ENCODE peak calls at places on chromosomes 13 and 19, in five cellular contexts. Z, V, B, D and S are unnamed samples.

GRCh38 chr19:13492128-13492527 is 14.2 kb downstream of the CACNA1A start:
- DNase-seq in Z (peak; percentile 89), V (peak; percentile 93), B (no peak), D (no peak), S (peak; percentile 91)

GRCh38 chr19:8567522-8568172 is 9.6 kb downstream of the MYO1F start:
- DNase-seq in Z (no peak), V (no peak), B (no peak), D (no peak), S (peak; percentile 29)

GRCh38 chr19:48719263-48720171 is at the start of gene MAMSTR:
- DNase-seq in Z (no peak), V (no peak), B (no peak), D (peak; percentile 59), S (peak; percentile 76)

GRCh38 chr19:18910801-18911436 is 8.3 kb downstream of the COPE start:
- DNase-seq in Z (no peak), V (no peak), B (no peak), D (no peak), S (no peak)

GRCh38 chr19:19342086-19343015 is 21.7 kb downstream of the MAU2 start:
- DNase-seq in Z (peak; percentile 56), V (peak; percentile 46), B (no peak), D (peak; percentile 75), S (peak; percentile 98)

GRCh38 chr19:1266116-1266817 is 2.9 kb upstream of the CIRBP start:
- DNase-seq in Z (peak; percentile 95), V (peak; percentile 78), B (no peak), D (peak; percentile 81), S (peak; percentile 99)

GRCh38 chr13:102870677-102871415 is 25.0 kb downstream of the ERCC5 start:
- DNase-seq in Z (peak; percentile 77), V (peak; percentile 65), B (no peak), D (no peak), S (peak; percentile 19)

GRCh38 chr19:46924874-46925547 is 64.2 kb downstream of the ARHGAP35 start:
- DNase-seq in Z (peak; percentile 79), V (no peak), B (no peak), D (peak; percentile 19), S (peak; percentile 46)

GRCh38 chr19:3720533-3720917 is 12.3 kb downstream of the TJP3 start:
- DNase-seq in Z (no peak), V (no peak), B (no peak), D (no peak), S (peak; percentile 65)

GRCh38 chr19:41083516-41083915 is 4.7 kb upstream of the CYP2A13 start:
- DNase-seq in Z (no peak), V (no peak), B (no peak), D (no peak), S (no peak)

GRCh38 chr13:113616281-113616906 is 31.8 kb downstream of the TFDP1 start:
- DNase-seq in Z (no peak), V (peak; percentile 43), B (no peak), D (no peak), S (peak; percentile 42)

DNA sequence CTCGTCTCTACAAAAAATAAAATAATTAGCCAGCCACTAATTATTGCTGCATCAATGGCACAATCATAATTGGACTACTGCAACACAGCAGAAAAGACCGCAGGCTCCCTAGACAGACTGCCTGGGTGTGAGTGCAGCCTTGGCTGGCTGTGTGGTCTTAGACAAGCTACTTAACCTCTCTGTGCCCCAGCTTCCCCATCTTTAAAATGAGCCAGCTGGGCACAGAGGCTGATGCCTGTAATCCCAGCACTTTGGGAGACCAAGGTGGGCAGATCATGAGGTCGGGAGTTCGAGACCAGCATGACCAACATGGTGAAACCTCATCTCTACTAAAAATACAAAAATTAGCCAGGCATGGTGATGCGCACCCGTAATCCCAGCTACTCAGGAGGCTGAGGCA is 19.0 kb downstream of the TEX101 start:
- DNase-seq in Z (no peak), V (no peak), B (no peak), D (no peak), S (no peak)
- H3K4me1 ChIP-seq in Z (peaks cover 5% of the 10 kb centered on the region), V (no peaks in the 10 kb centered on the region), B (no peaks in the 10 kb centered on the region), D (no peaks in the 10 kb centered on the region), S (no peaks in the 10 kb centered on the region)

DNA sequence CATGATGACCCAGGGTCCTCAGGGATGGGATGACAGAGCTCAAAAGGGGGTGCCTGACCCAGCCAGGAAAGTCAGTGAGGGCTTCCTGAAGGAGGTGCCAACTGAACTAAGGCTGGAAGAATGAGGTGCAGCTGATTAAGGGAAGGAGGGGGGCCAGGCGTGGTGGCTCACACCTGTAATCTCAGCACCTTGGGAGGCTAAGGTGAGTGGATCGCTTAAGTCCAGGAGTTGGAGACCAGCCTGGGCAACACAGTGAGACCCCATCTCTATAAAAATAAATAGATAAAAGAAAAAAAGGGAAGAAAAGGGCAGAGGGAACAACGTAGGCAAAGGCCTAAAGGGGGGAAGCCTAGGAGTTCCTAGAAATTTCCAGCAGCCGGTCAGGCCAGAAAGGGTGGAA is 9.1 kb upstream of the LYPD3 start:
- DNase-seq in Z (no peak), V (no peak), B (no peak), D (no peak), S (no peak)
- H3K27ac ChIP-seq in Z (no peak overlapping the region), V (no peak overlapping the region), B (peak overlapping the region; percentile 68), D (no peak overlapping the region), S (no peak overlapping the region)

GRCh38 chr13:92488249-92488845 is 738.3 kb upstream of the GPC6 start:
- DNase-seq in Z (no peak), V (no peak), B (no peak), D (no peak), S (no peak)
- H3K4me3 ChIP-seq in Z (no peak overlapping the region), V (no peak overlapping the region), B (no peak overlapping the region), D (no peak overlapping the region), S (no peak overlapping the region)

DNA sequence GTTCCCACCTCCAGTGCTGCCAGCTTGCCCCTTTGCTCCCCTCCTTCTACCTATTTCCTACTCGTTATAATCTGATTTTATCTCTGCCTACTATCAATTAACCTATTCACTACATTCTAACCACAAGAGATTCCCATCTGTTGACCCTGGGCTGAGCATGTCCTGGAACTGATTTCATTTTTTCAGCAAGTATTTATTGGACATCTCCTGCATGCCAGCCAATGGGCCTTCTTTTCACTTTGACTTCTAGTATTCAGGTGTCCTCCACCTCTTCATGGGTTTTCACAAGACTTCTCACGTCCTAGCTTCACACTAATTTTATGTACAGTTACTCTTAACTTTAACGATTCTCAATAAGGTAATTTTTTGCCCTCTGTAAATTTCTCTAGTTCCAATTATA is 282.7 kb upstream of the KLHL1 start:
- DNase-seq in Z (no peak), V (no peak), B (no peak), D (no peak), S (no peak)
- H3K4me1 ChIP-seq in Z (no peaks in the 10 kb centered on the region), V (no peaks in the 10 kb centered on the region), B (no peaks in the 10 kb centered on the region), D (no peaks in the 10 kb centered on the region), S (no peaks in the 10 kb centered on the region)